ENCODE peak calls at places on chromosomes 5 and 9, in four cellular contexts. J is GM12878, V is HepG2, P is K562. Y is an unnamed sample.

GRCh38 chr9:76143834-76144233 is 250.4 kb downstream of the RFK start:
- DNase-seq in V (no peak), P (no peak), J (no peak), Y (no peak)

GRCh38 chr9:91948423-91949292 is 1.4 kb downstream of the ROR2 start:
- DNase-seq in V (no peak), J (no peak), P (peak), Y (peak)

GRCh38 chr5:2895196-2895595 is 143.7 kb upstream of the IRX2 start:
- DNase-seq in P (no peak), J (no peak), V (no peak), Y (no peak)

GRCh38 chr5:39500656-39501295 is 76.0 kb upstream of the DAB2 start:
- DNase-seq in J (no peak), V (no peak), P (no peak), Y (no peak)

GRCh38 chr9:134863941-134864820 is 16.4 kb upstream of the FCN2 start:
- DNase-seq in P (no peak), J (no peak), V (no peak), Y (no peak)

GRCh38 chr9:100515578-100516494 is 42.9 kb downstream of the TMEFF1 start:
- DNase-seq in V (no peak), J (no peak), P (no peak), Y (no peak)

GRCh38 chr5:107597803-107598202 is 72.9 kb downstream of the EFNA5 start:
- DNase-seq in J (no peak), V (no peak), P (no peak), Y (no peak)

GRCh38 chr9:95966303-95966702 is 90.8 kb downstream of the ERCC6L2 start:
- DNase-seq in P (no peak), J (no peak), V (no peak), Y (no peak)

GRCh38 chr9:33228606-33229005 is 11.4 kb upstream of the SPINK4 start:
- DNase-seq in V (no peak), J (no peak), P (no peak), Y (no peak)

GRCh38 chr5:154849791-154850201 is 607 bp downstream of the FAXDC2 start:
- DNase-seq in P (no peak), J (no peak), V (peak), Y (no peak)

GRCh38 chr9:132998861-132999635 is 20.6 kb downstream of the GFI1B start:
- DNase-seq in P (peak), J (no peak), V (no peak), Y (no peak)

GRCh38 chr5:16866795-16867584 is 69.1 kb downstream of the MYO10 start:
- DNase-seq in V (no peak), J (no peak), P (no peak), Y (peak)

GRCh38 chr5:64165500-64166200 is at the start of gene RNF180:
- DNase-seq in J (no peak), V (no peak), P (no peak), Y (peak)

GRCh38 chr9:137216188-137216965 is 5.7 kb downstream of the RNF208 start:
- DNase-seq in J (no peak), V (no peak), P (no peak), Y (no peak)
- TF ChIP-seq TARDBP in J (no peak), V (no peak), P (no peak), Y (no peak)

GRCh38 chr5:133029321-133029720 is 3.0 kb upstream of the ZCCHC10 start:
- DNase-seq in J (no peak), V (no peak), P (no peak), Y (no peak)

GRCh38 chr5:133030343-133031005 is 4.1 kb upstream of the ZCCHC10 start:
- DNase-seq in P (no peak), J (no peak), V (no peak), Y (no peak)

GRCh38 chr5:133034064-133034463 is 7.7 kb upstream of the ZCCHC10 start:
- DNase-seq in J (no peak), P (no peak), V (no peak), Y (no peak)

GRCh38 chr5:133035224-133035623 is 8.9 kb upstream of the ZCCHC10 start:
- DNase-seq in P (no peak), V (no peak), J (no peak), Y (no peak)

DNA sequence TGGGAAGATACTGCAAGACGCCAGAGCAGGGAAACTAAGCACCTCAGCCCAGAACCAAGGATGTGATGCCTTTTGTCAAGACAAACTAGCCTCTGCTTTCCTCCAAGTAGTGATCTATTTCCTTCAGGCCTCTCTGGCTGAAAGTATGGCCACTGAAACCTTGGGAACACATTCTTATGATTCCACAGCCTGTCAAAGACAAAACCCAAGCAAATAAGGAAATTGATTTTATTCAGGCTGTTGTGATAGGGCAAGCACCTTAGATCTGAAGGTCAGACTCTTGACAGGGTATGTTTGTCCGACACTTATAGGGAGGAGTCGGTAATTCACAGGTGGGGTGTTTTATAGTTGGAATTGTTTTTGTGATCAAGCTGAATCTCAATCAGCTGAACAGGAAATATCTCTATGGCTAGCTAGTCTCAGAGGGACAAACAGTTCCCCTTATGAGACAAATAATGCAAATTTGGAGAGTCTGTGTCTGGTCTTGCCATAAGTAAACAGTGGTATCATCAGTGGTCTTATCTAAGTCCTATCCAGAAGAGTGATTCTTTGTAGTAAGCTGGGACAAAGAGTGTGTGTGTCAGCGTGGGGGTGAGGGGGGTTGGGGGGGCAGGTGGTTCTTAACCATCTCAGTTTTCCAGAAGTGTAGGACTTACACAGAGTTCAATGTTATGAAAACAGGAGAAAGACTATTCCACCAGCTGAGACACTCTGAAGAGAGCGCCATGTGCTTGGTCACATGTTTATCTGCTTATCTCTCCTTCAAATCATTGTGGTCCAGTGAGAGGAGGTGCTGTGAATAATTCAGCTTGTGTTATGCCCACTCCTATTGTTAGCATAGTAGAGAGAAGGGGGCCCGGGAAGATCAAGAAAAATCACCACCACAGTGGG is 6.7 kb upstream of the ZCCHC10 start:
- DNase-seq in J (no peak), V (peak), P (peak), Y (no peak)
- TF ChIP-seq TARDBP in J (no peak), V (peak), P (no peak), Y (no peak)

DNA sequence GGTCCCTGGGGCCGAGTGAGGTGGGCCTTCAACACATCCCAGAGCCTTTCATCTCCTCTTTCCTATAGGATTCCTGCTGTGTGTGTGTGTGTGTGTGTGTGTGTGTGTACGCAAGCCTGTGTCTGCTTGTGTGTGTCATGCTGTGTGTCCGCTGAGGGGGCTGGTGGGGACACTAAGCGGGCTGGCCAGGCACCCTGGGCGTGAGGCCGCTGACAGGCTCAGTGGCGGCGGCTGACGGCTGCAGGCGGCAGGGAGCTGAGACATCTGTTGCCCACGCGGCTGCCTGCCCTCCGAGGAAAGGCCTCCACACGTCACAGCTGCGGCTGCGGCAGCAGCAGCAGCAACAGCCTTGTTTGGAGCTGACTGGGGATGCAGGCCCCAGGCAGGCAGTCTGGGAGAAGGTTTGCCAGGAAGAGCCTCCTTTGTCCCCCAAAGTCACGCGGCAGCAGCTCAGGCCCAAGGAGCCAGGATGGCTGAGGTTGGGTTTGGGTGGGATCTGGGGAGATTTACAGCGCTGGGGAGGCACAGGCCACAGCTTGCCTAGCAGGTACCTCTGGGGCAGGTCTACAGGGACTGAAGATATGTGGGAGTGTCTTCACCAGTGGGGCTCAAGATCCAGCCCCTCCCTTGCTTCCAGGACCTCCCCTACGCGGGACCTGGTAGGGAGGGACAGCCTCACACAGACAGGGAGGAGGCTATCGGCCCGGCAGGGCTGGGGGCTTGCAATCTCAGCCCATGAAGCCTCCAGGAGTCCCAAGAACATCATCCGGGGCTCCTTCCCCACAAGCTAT is 1.8 kb downstream of the PDLIM4 start:
- DNase-seq in J (no peak), P (peak), V (no peak), Y (no peak)
- TF ChIP-seq TARDBP in J (no peak), P (no peak), V (no peak), Y (no peak)

DNA sequence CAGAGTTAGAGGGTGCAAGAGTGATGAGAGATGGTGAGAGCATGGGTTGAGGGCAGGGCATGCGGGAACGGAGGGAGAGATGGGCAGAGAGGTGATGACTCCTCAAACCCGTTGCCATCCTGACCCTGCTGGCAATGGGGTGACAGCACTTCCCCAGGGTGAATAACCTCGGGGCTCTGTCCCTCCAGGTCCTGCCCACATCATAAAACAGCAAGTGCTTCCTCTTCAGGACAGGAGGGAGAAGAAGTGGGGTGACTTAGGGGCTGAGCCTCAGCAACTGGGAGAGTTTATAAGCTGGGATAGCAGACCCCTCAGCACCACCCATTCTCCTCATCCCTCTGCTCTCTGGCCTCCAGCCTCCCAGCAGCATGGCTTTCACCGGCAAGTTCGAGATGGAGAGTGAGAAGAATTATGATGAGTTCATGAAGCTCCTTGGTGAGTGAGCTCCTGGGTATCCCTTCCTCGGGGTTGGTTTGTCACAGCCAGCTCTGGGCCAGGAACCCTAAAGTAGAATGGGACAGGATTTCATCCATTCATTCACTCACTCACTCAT is at the start of gene FABP6:
- DNase-seq in V (no peak), P (no peak), J (no peak), Y (no peak)
- TF ChIP-seq TARDBP in V (no peak), P (no peak), J (no peak), Y (no peak)

DNA sequence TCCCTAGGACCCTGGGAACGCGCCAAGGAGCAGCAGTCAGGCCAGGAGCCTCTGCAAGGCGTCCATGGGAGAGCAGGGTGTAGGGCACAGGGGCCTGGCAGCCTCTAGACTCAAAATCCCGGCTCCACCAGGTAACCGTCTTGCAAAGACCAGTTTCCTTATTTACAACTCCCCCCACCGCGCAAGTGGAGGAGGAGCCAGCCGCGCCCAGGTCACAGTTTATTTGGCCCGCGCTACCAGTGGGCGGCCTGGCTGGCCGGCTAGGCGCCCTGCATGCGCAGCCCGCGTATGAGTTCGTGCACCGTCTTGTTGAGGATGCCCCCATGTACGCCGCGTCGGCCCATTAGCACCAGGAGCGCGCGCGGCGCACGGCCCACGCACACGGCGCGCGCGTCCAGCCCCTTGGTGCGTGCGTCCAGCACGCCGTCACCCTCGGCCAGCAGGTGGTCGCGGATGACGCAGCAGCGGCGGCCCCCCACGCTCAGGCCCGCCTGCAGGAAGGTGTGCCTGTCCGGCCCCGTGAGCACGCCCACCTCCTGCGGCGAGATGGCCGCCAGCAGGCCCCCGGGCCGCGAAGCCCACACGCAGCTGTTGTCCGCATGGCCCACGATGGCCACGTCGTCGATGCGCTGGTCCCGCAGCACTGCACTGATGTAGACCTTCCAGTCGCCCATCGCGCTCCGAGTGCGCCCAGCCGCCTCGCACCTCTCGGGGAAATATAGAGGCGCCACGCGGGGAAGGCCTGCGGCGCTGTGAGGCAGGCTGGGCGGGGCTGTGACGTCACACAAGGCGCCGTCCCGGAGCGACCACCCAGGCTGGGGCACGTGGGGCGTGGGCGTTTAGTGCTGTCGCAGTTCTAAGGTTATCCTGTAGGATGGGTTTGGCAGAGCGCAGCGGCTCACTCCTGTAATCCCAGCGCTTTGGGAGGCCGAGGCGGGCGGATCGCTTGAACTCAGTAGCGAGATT is at the start of gene PFN3:
- DNase-seq in P (no peak), V (no peak), J (no peak), Y (no peak)
- TF ChIP-seq TARDBP in P (no peak), V (no peak), J (no peak), Y (no peak)

GRCh38 chr5:50744761-50745160 is 78.3 kb downstream of the PARP8 start:
- DNase-seq in P (no peak), J (peak), V (no peak), Y (no peak)
- TF ChIP-seq TARDBP in P (no peak), J (no peak), V (no peak), Y (no peak)

GRCh38 chr9:14399736-14400657 is 86.1 kb upstream of the NFIB start:
- DNase-seq in J (no peak), V (no peak), P (no peak), Y (no peak)
- TF ChIP-seq TARDBP in J (no peak), V (no peak), P (no peak), Y (no peak)

DNA sequence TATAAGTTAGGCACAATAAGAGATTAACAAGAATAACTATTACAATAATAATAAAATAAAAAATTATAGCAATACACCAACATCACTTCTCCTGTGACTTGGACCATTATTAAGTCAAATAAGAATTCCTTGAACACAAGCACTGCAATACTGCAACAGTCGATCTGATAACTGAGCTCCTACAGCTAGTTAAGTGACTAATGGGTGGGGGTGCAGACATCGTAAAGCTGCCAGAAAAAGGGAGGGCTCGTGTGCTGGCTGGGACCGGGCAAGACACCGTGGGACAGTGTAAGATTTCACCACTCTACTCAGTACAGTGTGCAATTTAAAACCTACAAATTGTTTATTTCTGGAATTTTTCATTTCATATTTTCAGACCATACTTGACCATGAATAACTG is 78.8 kb downstream of the SNX24 start:
- DNase-seq in V (no peak), J (no peak), P (no peak), Y (peak)
- TF ChIP-seq TARDBP in V (no peak), J (no peak), P (no peak), Y (no peak)

DNA sequence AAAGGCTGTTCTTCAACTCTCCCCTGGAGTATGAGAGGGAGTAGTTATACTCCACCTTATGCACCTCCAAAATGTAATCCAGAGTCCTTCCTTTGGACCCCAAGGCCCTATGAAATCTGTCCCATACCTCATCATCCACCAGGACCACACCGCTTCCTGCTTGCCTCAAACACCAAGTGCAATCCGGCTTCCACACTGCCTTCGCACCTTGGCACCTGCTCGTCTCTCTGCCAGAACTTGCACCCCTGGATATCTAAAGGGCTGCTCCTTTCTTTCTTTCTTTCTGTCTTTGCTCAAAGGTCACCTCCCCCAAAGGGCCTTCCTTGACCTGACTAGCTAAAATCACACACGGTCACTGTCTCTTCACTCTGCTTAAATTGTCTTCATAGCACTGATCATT is 63.9 kb upstream of the SHB start:
- DNase-seq in J (no peak), V (no peak), P (no peak), Y (no peak)
- TF ChIP-seq TARDBP in J (no peak), V (no peak), P (no peak), Y (no peak)